ENCODE peak calls at places on chromosome 10, in ten cellular contexts. One of them, this sample, is unnamed.

GRCh38 chr10:129727071-129727470 is 237.0 kb downstream of the EBF3 start:
- DNase-seq in HFFc6: no peak
- DNase-seq in brain microvascular endothelial cell: no peak
- DNase-seq in HepG2: no peak
- DNase-seq in bronchial epithelial cell: no peak
- DNase-seq in suprapubic skin: peak
- DNase-seq in WTC11: no peak
- DNase-seq in HFF-Myc: no peak
- DNase-seq in heart left ventricle: no peak
- DNase-seq in Peyer's patch: no peak
- DNase-seq in this sample: no peak

GRCh38 chr10:128896183-128896805 is 570.7 kb upstream of the MGMT start:
- DNase-seq in HFF-Myc: no peak
- DNase-seq in bronchial epithelial cell: no peak
- DNase-seq in suprapubic skin: no peak
- DNase-seq in HFFc6: no peak
- DNase-seq in WTC11: no peak
- DNase-seq in brain microvascular endothelial cell: no peak
- DNase-seq in Peyer's patch: no peak
- DNase-seq in HepG2: no peak
- DNase-seq in heart left ventricle: no peak
- DNase-seq in this sample: no peak

GRCh38 chr10:28533571-28534304 is 820 bp downstream of the WAC start:
- DNase-seq in WTC11: peak
- DNase-seq in bronchial epithelial cell: peak
- DNase-seq in brain microvascular endothelial cell: peak
- DNase-seq in Peyer's patch: peak
- DNase-seq in heart left ventricle: peak
- DNase-seq in HFFc6: peak
- DNase-seq in suprapubic skin: peak
- DNase-seq in HFF-Myc: no peak
- DNase-seq in HepG2: peak
- DNase-seq in this sample: peak

GRCh38 chr10:47380341-47381215 is 3.5 kb downstream of the ZNF488 start:
- DNase-seq in Peyer's patch: peak
- DNase-seq in HFFc6: no peak
- DNase-seq in HFF-Myc: no peak
- DNase-seq in heart left ventricle: peak
- DNase-seq in suprapubic skin: no peak
- DNase-seq in HepG2: no peak
- DNase-seq in brain microvascular endothelial cell: no peak
- DNase-seq in WTC11: no peak
- DNase-seq in bronchial epithelial cell: no peak
- DNase-seq in this sample: no peak

GRCh38 chr10:5887029-5887428 is 2.7 kb downstream of the ANKRD16 start:
- DNase-seq in HFFc6: no peak
- DNase-seq in HFF-Myc: no peak
- DNase-seq in WTC11: no peak
- DNase-seq in Peyer's patch: no peak
- DNase-seq in bronchial epithelial cell: no peak
- DNase-seq in HepG2: no peak
- DNase-seq in heart left ventricle: no peak
- DNase-seq in suprapubic skin: no peak
- DNase-seq in brain microvascular endothelial cell: no peak
- DNase-seq in this sample: no peak

GRCh38 chr10:24456319-24456718 is 247.4 kb downstream of the KIAA1217 start:
- DNase-seq in HFF-Myc: no peak
- DNase-seq in HepG2: no peak
- DNase-seq in HFFc6: peak
- DNase-seq in brain microvascular endothelial cell: peak
- DNase-seq in Peyer's patch: no peak
- DNase-seq in heart left ventricle: no peak
- DNase-seq in WTC11: no peak
- DNase-seq in suprapubic skin: no peak
- DNase-seq in bronchial epithelial cell: peak
- DNase-seq in this sample: no peak

GRCh38 chr10:104802941-104803340 is 161.9 kb downstream of the SORCS3 start:
- DNase-seq in heart left ventricle: no peak
- DNase-seq in brain microvascular endothelial cell: no peak
- DNase-seq in HFF-Myc: no peak
- DNase-seq in bronchial epithelial cell: no peak
- DNase-seq in HFFc6: no peak
- DNase-seq in suprapubic skin: no peak
- DNase-seq in HepG2: no peak
- DNase-seq in WTC11: no peak
- DNase-seq in Peyer's patch: no peak
- DNase-seq in this sample: no peak

GRCh38 chr10:28892818-28893547 is 215.7 kb downstream of the BAMBI start:
- DNase-seq in bronchial epithelial cell: peak
- DNase-seq in suprapubic skin: no peak
- DNase-seq in brain microvascular endothelial cell: peak
- DNase-seq in HFFc6: no peak
- DNase-seq in Peyer's patch: no peak
- DNase-seq in HepG2: no peak
- DNase-seq in heart left ventricle: no peak
- DNase-seq in HFF-Myc: no peak
- DNase-seq in WTC11: no peak
- DNase-seq in this sample: no peak

GRCh38 chr10:97779975-97780374 is 8.2 kb upstream of the SFRP5 start:
- DNase-seq in WTC11: no peak
- DNase-seq in HepG2: no peak
- DNase-seq in suprapubic skin: no peak
- DNase-seq in HFFc6: no peak
- DNase-seq in Peyer's patch: no peak
- DNase-seq in heart left ventricle: no peak
- DNase-seq in brain microvascular endothelial cell: no peak
- DNase-seq in bronchial epithelial cell: no peak
- DNase-seq in HFF-Myc: no peak
- DNase-seq in this sample: no peak

GRCh38 chr10:97779492-97779891 is 7.7 kb upstream of the SFRP5 start:
- DNase-seq in HepG2: no peak
- DNase-seq in HFF-Myc: no peak
- DNase-seq in HFFc6: no peak
- DNase-seq in bronchial epithelial cell: no peak
- DNase-seq in suprapubic skin: no peak
- DNase-seq in WTC11: no peak
- DNase-seq in heart left ventricle: no peak
- DNase-seq in brain microvascular endothelial cell: no peak
- DNase-seq in Peyer's patch: no peak
- DNase-seq in this sample: no peak

GRCh38 chr10:97780991-97781540 is 9.3 kb upstream of the SFRP5 start:
- DNase-seq in bronchial epithelial cell: no peak
- DNase-seq in HepG2: no peak
- DNase-seq in Peyer's patch: no peak
- DNase-seq in brain microvascular endothelial cell: no peak
- DNase-seq in suprapubic skin: no peak
- DNase-seq in HFF-Myc: no peak
- DNase-seq in heart left ventricle: no peak
- DNase-seq in WTC11: no peak
- DNase-seq in HFFc6: no peak
- DNase-seq in this sample: no peak

GRCh38 chr10:97782455-97783228 is 10.8 kb upstream of the SFRP5 start:
- DNase-seq in WTC11: no peak
- DNase-seq in HFFc6: no peak
- DNase-seq in heart left ventricle: no peak
- DNase-seq in suprapubic skin: no peak
- DNase-seq in HepG2: no peak
- DNase-seq in bronchial epithelial cell: peak
- DNase-seq in brain microvascular endothelial cell: no peak
- DNase-seq in Peyer's patch: no peak
- DNase-seq in HFF-Myc: no peak
- DNase-seq in this sample: no peak

DNA sequence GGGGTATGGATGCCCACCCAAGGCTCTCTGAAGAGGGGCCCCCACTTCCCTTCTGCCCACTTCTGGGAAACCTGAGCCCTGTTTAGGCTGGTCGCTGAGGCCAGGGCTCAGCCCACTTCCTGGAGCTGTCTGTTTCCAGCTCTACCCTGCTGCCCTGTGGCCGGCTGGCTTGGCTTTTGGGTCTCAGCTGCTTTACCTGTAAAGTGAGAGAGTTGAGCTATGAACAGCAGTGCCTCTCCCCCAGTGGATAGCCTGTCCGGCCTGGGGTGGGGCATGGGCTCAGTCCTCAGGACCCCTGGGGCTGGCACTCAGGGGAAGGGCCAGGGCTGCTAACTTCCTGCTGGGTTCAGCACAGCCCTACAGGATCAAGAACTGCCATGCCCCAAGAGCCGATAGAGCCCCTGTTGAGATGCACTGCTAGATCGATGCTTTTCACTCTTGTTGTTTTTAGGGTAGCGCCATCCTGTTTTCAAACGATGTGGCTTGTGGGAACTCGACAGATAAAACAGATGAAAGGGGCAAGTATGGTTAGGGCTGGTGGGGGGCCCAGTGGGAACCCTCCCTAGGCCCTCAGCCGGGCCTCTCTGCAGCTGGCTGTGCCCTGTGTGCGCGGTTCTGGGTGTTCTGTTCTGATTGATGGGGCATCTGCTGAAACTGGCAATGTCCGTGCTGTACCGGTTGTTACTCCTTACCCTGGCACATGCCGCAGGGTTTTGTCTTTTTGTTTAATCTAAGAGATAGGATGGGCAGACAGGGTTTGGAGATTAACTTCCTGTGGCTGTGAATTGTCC is 9.9 kb upstream of the SFRP5 start:
- DNase-seq in WTC11: no peak
- DNase-seq in HFF-Myc: no peak
- DNase-seq in suprapubic skin: no peak
- DNase-seq in bronchial epithelial cell: no peak
- DNase-seq in HFFc6: no peak
- DNase-seq in heart left ventricle: no peak
- DNase-seq in HepG2: no peak
- DNase-seq in Peyer's patch: no peak
- DNase-seq in brain microvascular endothelial cell: no peak
- DNase-seq in this sample: no peak
- TF ChIP-seq CTCF in WTC11: no peak
- TF ChIP-seq CTCF in HFF-Myc: no peak
- TF ChIP-seq CTCF in suprapubic skin: no peak
- TF ChIP-seq CTCF in bronchial epithelial cell: no peak
- TF ChIP-seq CTCF in HFFc6: no peak
- TF ChIP-seq CTCF in heart left ventricle: no peak
- TF ChIP-seq CTCF in HepG2: no peak
- TF ChIP-seq CTCF in Peyer's patch: no peak
- TF ChIP-seq CTCF in brain microvascular endothelial cell: no peak
- TF ChIP-seq CTCF in this sample: no peak

GRCh38 chr10:11931038-11931437 is 107.9 kb downstream of the PROSER2 start:
- DNase-seq in bronchial epithelial cell: no peak
- DNase-seq in HepG2: no peak
- DNase-seq in brain microvascular endothelial cell: no peak
- DNase-seq in Peyer's patch: no peak
- DNase-seq in HFF-Myc: no peak
- DNase-seq in suprapubic skin: no peak
- DNase-seq in WTC11: no peak
- DNase-seq in heart left ventricle: no peak
- DNase-seq in HFFc6: no peak
- DNase-seq in this sample: no peak

GRCh38 chr10:11921800-11922387 is 98.7 kb downstream of the PROSER2 start:
- DNase-seq in HFFc6: no peak
- DNase-seq in WTC11: no peak
- DNase-seq in Peyer's patch: no peak
- DNase-seq in heart left ventricle: no peak
- DNase-seq in brain microvascular endothelial cell: no peak
- DNase-seq in HepG2: no peak
- DNase-seq in suprapubic skin: no peak
- DNase-seq in HFF-Myc: no peak
- DNase-seq in bronchial epithelial cell: no peak
- DNase-seq in this sample: peak

GRCh38 chr10:11930342-11930978 is 107.3 kb downstream of the PROSER2 start:
- DNase-seq in HFF-Myc: no peak
- DNase-seq in bronchial epithelial cell: no peak
- DNase-seq in Peyer's patch: no peak
- DNase-seq in heart left ventricle: no peak
- DNase-seq in WTC11: no peak
- DNase-seq in suprapubic skin: no peak
- DNase-seq in brain microvascular endothelial cell: no peak
- DNase-seq in HepG2: no peak
- DNase-seq in HFFc6: no peak
- DNase-seq in this sample: no peak

DNA sequence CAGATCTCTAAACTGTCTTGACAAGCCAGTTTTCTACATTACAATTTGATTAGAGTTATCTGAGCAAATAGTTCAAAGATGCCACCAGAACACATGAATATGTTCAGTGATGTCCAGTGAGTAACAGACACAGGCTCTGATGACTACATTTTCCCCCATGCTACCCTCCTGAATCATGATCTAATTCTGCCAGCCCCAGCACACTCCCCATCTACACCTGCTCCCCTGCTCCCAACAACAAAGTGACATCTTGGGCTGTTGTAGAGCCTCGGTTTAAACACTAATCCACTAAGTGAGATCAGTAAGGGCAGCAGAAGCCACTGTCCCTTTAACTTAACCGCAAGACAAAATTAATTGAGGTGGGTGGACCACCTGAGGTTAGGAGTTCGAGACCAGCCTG is 104.6 kb downstream of the PROSER2 start:
- DNase-seq in suprapubic skin: no peak
- DNase-seq in heart left ventricle: no peak
- DNase-seq in bronchial epithelial cell: no peak
- DNase-seq in brain microvascular endothelial cell: no peak
- DNase-seq in HFFc6: no peak
- DNase-seq in WTC11: no peak
- DNase-seq in HepG2: no peak
- DNase-seq in Peyer's patch: no peak
- DNase-seq in HFF-Myc: no peak
- DNase-seq in this sample: no peak
- TF ChIP-seq CTCF in suprapubic skin: no peak
- TF ChIP-seq CTCF in heart left ventricle: no peak
- TF ChIP-seq CTCF in bronchial epithelial cell: no peak
- TF ChIP-seq CTCF in brain microvascular endothelial cell: no peak
- TF ChIP-seq CTCF in HFFc6: no peak
- TF ChIP-seq CTCF in WTC11: no peak
- TF ChIP-seq CTCF in HepG2: no peak
- TF ChIP-seq CTCF in Peyer's patch: no peak
- TF ChIP-seq CTCF in HFF-Myc: no peak
- TF ChIP-seq CTCF in this sample: no peak

DNA sequence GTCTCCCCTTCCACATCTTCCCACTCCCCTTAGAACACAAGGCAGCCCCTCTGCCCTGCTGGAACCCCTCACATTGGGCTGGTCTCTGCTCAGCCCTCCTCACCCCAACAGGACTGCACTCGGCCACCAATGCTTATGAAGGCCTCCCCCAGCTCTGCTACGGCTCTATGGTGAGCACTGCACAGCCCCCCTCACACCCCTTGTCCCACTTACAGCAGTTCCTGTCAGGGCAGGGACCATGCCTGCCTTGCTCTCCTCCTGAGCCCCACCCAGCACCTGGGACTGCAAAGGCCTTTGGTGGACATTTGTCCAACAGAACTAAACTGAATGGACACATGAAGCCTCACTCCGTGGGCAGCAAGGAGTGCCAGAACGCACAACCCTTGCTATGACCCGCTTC is 171.9 kb downstream of the GRID1 start:
- DNase-seq in heart left ventricle: no peak
- DNase-seq in bronchial epithelial cell: no peak
- DNase-seq in WTC11: no peak
- DNase-seq in suprapubic skin: peak
- DNase-seq in HFF-Myc: no peak
- DNase-seq in brain microvascular endothelial cell: no peak
- DNase-seq in HepG2: no peak
- DNase-seq in Peyer's patch: no peak
- DNase-seq in HFFc6: no peak
- DNase-seq in this sample: no peak
- TF ChIP-seq CTCF in heart left ventricle: no peak
- TF ChIP-seq CTCF in bronchial epithelial cell: no peak
- TF ChIP-seq CTCF in WTC11: no peak
- TF ChIP-seq CTCF in suprapubic skin: no peak
- TF ChIP-seq CTCF in HFF-Myc: no peak
- TF ChIP-seq CTCF in brain microvascular endothelial cell: no peak
- TF ChIP-seq CTCF in HepG2: no peak
- TF ChIP-seq CTCF in Peyer's patch: no peak
- TF ChIP-seq CTCF in HFFc6: no peak
- TF ChIP-seq CTCF in this sample: no peak

DNA sequence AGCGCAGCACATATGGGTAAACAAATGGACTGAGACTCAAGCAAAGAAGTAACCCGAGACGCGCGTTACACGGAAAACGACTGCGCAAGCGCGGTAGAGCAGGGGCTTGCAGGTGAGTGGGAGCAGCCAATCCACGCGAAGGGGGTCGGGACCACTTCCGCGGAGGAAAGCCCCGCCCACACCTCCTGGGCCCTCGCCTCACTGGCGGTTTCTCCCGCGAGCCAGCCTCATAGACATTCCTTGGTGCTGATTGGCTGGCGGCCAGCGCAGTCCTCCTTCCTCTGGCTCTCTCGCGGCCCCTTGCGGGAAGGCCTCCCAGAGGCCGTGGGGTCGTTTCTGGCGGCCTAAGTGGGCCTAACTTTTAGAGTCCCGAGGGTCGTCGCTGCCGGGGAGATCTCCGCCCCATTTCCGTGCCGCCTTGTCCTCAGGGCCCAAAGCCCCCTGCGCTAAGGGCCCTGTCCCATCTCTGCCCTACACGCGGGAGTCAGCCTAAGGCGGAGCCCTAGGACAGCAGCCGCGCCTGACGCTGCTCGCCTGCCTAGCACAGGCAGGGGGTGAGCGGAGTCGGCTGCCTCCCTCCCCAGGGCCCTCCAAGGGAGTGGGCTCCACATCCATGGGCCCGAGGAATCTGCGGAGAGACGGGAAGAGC is 9.1 kb upstream of the FXYD4 start:
- DNase-seq in suprapubic skin: peak
- DNase-seq in Peyer's patch: peak
- DNase-seq in brain microvascular endothelial cell: peak
- DNase-seq in WTC11: peak
- DNase-seq in bronchial epithelial cell: peak
- DNase-seq in HFFc6: peak
- DNase-seq in HepG2: no peak
- DNase-seq in heart left ventricle: peak
- DNase-seq in HFF-Myc: peak
- DNase-seq in this sample: peak
- TF ChIP-seq CTCF in suprapubic skin: no peak
- TF ChIP-seq CTCF in Peyer's patch: peak
- TF ChIP-seq CTCF in brain microvascular endothelial cell: peak
- TF ChIP-seq CTCF in WTC11: no peak
- TF ChIP-seq CTCF in bronchial epithelial cell: peak
- TF ChIP-seq CTCF in HFFc6: peak
- TF ChIP-seq CTCF in HepG2: no peak
- TF ChIP-seq CTCF in heart left ventricle: peak
- TF ChIP-seq CTCF in HFF-Myc: peak
- TF ChIP-seq CTCF in this sample: peak

This sample was measured in mucosa of descending colon.